ENCODE peak calls at places on chromosomes 16 and 17, in six cellular contexts. G is foreskin fibroblast; Q is thyroid gland; M is brain microvascular endothelial cell; L is AG09309; X is CD4-positive, alpha-beta T cell. H is an unnamed sample.

GRCh38 chr16:67719778-67720144 is 645 bp upstream of the GFOD2 start:
- DNase-seq in G (peak), Q (peak), M (peak), L (peak), X (no peak), H (peak)

GRCh38 chr17:77606865-77607210 is 351.7 kb upstream of the TNRC6C start:
- DNase-seq in G (no peak), Q (no peak), M (no peak), L (no peak), X (no peak), H (no peak)

GRCh38 chr16:49019081-49019633 is 262.5 kb downstream of the CBLN1 start:
- DNase-seq in G (peak), Q (peak), M (no peak), L (no peak), X (no peak), H (peak)

GRCh38 chr17:18319604-18320256 is 4.6 kb downstream of the SMCR8 start:
- DNase-seq in G (peak), Q (no peak), M (peak), L (peak), X (no peak), H (peak)

GRCh38 chr17:2058521-2059124 is 3.7 kb downstream of the HIC1 start:
- DNase-seq in G (peak), Q (peak), M (peak), L (no peak), X (peak), H (no peak)

GRCh38 chr17:1592751-1593629 is 30.4 kb upstream of the PITPNA start:
- DNase-seq in G (no peak), Q (no peak), M (no peak), L (no peak), X (no peak), H (no peak)

GRCh38 chr17:43734376-43734775 is 24.2 kb downstream of the SOST start:
- DNase-seq in G (peak), Q (no peak), M (peak), L (peak), X (no peak), H (peak)

GRCh38 chr17:17876959-17877547 is 40.3 kb upstream of the SREBF1 start:
- DNase-seq in G (peak), Q (peak), M (peak), L (no peak), X (no peak), H (peak)

GRCh38 chr17:39633570-39634183 is 3.3 kb upstream of the STARD3 start:
- DNase-seq in G (no peak), Q (no peak), M (no peak), L (no peak), X (no peak), H (no peak)

GRCh38 chr17:77217566-77217965 is 76.8 kb downstream of the SEC14L1 start:
- DNase-seq in G (no peak), Q (peak), M (no peak), L (no peak), X (no peak), H (no peak)

GRCh38 chr17:65466547-65466946 is 94.9 kb downstream of the AXIN2 start:
- DNase-seq in G (no peak), Q (no peak), M (no peak), L (no peak), X (no peak), H (no peak)

GRCh38 chr16:63922563-63922962 is 1199.3 kb downstream of the CDH11 start:
- DNase-seq in G (no peak), Q (no peak), M (no peak), L (no peak), X (no peak), H (peak)

GRCh38 chr16:50368410-50369132 is at the start of gene BRD7:
- DNase-seq in G (peak), Q (peak), M (peak), L (no peak), X (peak), H (peak)

GRCh38 chr17:64270885-64271284 is 7.8 kb upstream of the TEX2 start:
- DNase-seq in G (no peak), Q (no peak), M (no peak), L (no peak), X (no peak), H (no peak)

GRCh38 chr16:13242201-13242600 is 340.8 kb downstream of the SHISA9 start:
- DNase-seq in G (no peak), Q (no peak), M (no peak), L (no peak), X (no peak), H (no peak)

GRCh38 chr17:67575325-67575724 is 142.4 kb upstream of the NOL11 start:
- DNase-seq in G (no peak), Q (no peak), M (no peak), L (no peak), X (no peak), H (no peak)

GRCh38 chr16:24930440-24930839 is 84.7 kb downstream of the SLC5A11 start:
- DNase-seq in G (no peak), Q (no peak), M (no peak), L (no peak), X (no peak), H (no peak)

GRCh38 chr17:49842846-49843245 is 5.0 kb downstream of the TAC4 start:
- DNase-seq in G (no peak), Q (no peak), M (no peak), L (no peak), X (no peak), H (no peak)

GRCh38 chr16:964696-965395 is 5.9 kb downstream of the LMF1 start:
- DNase-seq in G (peak), Q (peak), M (no peak), L (peak), X (peak), H (no peak)

GRCh38 chr17:81512560-81512983 is at the start of gene ACTG1:
- DNase-seq in G (peak), Q (peak), M (peak), L (peak), X (peak), H (peak)

GRCh38 chr17:48816774-48817590 is at the start of gene TTLL6:
- DNase-seq in G (peak), Q (peak), M (peak), L (no peak), X (peak), H (peak)

GRCh38 chr17:39702901-39703893 is 3.3 kb downstream of the ERBB2 start:
- DNase-seq in G (peak), Q (peak), M (no peak), L (no peak), X (no peak), H (no peak)

GRCh38 chr17:80586464-80587228 is 42.0 kb downstream of the RPTOR start:
- DNase-seq in G (peak), Q (peak), M (peak), L (no peak), X (no peak), H (no peak)

GRCh38 chr17:9643611-9644010 is 1.7 kb upstream of the USP43 start:
- DNase-seq in G (no peak), Q (no peak), M (no peak), L (no peak), X (no peak), H (peak)

GRCh38 chr17:9644910-9645751 is at the start of gene USP43:
- DNase-seq in G (peak), Q (peak), M (no peak), L (no peak), X (no peak), H (peak)

GRCh38 chr17:9646556-9646905 is 1.2 kb downstream of the USP43 start:
- DNase-seq in G (no peak), Q (no peak), M (no peak), L (no peak), X (no peak), H (no peak)

GRCh38 chr17:9647014-9647413 is 1.7 kb downstream of the USP43 start:
- DNase-seq in G (no peak), Q (peak), M (no peak), L (no peak), X (no peak), H (no peak)

DNA sequence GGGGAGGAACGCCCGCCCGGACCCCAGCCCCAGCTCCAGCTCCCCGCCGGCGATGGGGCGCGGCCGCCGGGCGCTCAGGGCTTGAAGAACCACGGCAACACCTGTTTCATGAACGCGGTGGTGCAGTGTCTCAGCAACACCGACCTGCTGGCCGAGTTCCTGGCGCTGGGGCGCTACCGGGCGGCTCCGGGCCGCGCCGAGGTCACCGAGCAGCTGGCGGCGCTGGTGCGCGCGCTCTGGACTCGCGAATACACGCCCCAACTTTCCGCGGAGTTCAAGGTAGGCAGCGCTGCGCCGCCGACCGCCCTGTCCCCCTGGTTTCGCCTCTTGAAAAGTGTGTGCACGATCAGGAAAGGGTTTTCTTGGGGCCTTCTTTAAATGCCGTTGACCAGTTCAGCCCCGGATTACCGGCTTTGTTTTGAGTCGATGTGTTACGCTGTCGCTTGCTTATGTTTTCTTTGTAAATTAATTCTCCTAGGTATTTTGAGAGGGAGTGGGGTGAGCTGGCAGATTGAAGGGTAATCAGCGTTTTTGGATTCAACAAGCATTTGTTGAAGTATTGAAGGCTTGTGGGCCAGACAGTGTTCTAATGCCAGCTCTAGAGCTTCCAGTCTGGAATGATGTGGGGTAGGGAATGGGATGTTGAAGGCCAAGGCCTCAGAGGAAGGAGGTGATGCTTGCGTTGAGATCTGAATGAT is 690 bp downstream of the USP43 start:
- DNase-seq in G (peak), Q (peak), M (no peak), L (no peak), X (no peak), H (no peak)
- TF ChIP-seq CTCF in G (no peak), Q (no peak), M (no peak), L (no peak), X (no peak), H (no peak)

DNA sequence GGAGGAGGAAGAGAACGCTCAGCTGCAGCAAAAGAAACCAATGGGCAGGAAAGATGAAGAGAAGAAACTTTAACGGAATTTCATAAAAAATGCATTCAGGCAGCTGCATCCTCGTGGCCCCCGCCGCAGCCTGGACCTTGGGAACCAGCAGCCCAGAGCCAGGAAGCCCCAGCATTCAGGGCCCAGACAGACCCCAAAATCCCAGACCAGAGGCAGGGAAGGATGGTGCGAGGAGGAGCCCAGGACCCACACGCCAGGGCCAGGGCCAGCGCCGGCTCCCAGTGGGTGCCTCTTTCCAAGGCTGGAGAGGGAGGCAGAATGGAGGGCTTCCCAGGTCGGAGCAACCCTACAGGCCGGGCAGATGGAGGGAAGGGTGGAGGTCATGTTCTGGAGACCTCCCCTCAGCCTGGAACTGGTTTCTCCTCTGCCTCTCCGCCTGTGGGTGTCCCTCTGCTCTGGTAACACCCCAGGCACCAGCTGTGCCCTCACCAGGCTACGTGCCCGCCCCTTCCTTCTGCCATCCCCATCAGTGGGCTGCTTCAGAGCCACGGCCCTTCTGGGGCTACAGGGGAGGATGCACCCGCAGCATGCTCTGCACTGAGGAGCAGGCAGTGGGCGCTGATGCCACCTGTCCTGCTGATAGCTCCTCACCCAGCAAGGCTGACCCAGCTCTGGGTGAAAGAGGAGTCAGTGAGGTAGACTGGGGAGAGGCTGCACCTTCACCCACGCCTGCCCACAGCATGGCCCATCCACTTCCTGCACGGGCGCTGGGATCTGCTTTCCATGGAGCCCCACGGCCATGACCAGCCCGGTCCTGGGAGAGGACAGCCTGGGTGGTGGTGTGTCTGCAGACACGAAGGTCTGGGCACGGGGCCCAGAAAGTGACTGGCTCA is 1.2 kb upstream of the MIF4GD start:
- DNase-seq in G (peak), Q (no peak), M (no peak), L (no peak), X (no peak), H (peak)
- TF ChIP-seq CTCF in G (no peak), Q (no peak), M (no peak), L (no peak), X (no peak), H (no peak)

DNA sequence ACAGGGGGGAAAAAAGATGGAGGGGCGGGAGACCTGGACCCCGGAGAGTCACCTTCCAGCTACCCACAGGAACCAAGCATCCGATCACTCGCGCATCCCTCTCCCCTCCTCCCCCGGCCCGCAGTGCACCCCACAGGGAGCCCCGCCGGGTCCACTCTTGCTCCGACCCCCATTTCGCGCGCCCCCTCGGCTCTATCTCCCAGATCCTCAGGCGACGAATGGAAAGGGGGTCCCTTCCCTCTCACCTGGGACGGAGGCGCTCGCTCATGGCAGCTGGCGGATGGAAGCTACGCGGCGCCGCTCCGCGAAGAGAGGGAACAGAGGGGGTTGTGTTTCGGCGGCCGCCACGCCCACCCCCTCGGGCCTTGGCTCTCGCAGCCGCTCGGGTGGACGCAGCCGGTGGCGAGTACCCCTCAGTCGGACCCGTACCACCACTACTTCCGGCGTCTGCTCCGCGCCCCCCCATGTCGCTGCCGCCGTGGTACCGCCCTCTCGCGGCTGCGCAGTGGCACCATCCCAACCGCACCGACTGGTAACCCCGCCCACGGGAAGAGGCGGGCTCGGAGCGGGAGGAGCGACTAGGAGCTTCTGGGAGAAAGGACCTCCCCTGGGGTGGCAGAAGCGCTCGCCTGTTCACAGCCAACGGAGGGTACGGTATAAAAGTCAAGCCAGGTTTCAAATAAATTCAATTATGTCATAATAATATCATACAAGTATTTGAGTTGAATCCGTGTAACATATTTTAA is 29.7 kb downstream of the CPSF4L start:
- DNase-seq in G (peak), Q (peak), M (peak), L (peak), X (peak), H (peak)
- TF ChIP-seq CTCF in G (no peak), Q (no peak), M (peak), L (no peak), X (no peak), H (no peak)

GRCh38 chr17:35596530-35597233 is 9.6 kb downstream of the AP2B1 start:
- DNase-seq in G (no peak), Q (no peak), M (no peak), L (no peak), X (no peak), H (no peak)
- TF ChIP-seq CTCF in G (no peak), Q (no peak), M (peak), L (no peak), X (no peak), H (no peak)

DNA sequence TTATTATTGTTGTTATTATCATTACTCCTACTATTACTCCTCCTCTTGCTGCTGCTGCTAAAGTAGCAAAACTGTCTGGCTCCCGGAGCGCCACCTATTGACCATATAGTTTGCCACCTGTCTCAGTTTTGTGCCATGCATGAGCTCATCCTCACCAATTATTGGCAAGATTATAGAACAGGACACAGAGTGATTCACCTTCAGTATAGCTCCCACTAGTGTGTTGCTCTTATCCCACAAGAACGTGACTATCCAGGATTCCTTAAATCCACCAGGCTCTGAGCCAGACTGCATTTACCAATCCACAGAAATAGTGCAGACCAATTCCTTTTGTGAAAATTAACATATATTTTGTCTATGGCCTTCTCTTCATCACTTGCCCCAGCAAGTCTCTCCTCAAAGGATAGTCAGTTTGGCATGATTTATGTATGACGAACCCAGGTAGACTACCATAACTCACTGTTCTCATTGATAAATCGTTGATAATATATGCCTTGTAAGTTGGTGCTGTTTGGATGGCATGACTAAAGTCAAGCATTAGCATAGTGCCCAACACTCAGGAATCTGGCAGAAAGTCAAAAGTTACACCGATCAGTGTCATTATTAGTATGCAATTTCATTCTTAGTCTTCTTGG is 405.5 kb upstream of the HSBP1 start:
- DNase-seq in G (peak), Q (no peak), M (no peak), L (no peak), X (no peak), H (peak)
- TF ChIP-seq CTCF in G (peak), Q (no peak), M (peak), L (no peak), X (no peak), H (peak)

GRCh38 chr16:35596467-35596866 is 2137.1 kb downstream of the TP53TG3F start:
- DNase-seq in G (no peak), Q (no peak), M (no peak), L (no peak), X (no peak), H (no peak)

GRCh38 chr16:35602116-35602515 is 2142.7 kb downstream of the TP53TG3F start:
- DNase-seq in G (no peak), Q (no peak), M (no peak), L (no peak), X (no peak), H (no peak)

GRCh38 chr16:35598696-35599332 is 2139.4 kb downstream of the TP53TG3F start:
- DNase-seq in G (no peak), Q (no peak), M (no peak), L (no peak), X (no peak), H (no peak)

DNA sequence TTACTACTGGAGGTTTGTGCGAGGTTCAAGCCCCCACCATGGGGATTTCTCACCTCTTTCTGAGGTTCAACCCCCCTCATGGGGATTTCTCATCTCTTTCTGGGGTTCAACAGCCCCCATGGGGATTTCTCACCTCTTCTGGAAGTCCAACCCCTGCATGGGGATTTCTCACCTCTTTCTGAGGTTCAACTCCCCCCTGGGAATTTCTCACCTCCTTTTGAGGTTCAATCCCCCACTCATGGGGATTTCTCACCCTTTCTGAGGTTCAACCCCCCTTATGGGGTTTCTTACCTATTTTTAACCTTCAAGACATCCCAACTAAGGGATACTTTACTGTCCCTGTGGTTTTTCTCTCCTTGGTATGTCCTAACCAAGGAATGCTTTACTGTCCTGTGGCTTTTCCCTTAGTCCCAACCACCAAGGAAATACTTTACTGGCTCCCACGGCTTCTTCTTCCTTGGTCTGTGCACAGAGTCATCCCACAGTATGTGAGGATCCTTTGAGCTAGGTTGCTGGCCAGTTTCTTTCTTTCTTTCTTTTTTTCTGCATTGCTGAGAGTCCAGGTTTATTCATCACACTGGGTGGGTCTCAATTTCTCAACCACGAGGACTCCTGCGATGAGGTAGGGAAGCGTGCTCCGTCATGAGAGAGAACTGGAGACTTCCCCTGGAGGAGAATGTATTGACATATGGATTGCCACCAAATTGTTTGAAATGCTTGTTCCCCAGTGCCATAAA is 2140.2 kb downstream of the TP53TG3F start:
- DNase-seq in G (no peak), Q (no peak), M (no peak), L (no peak), X (no peak), H (no peak)
- TF ChIP-seq CTCF in G (no peak), Q (no peak), M (no peak), L (no peak), X (no peak), H (no peak)

GRCh38 chr16:23678430-23679273 is at the start of gene PLK1:
- DNase-seq in G (peak), Q (peak), M (peak), L (no peak), X (peak), H (peak)
- TF ChIP-seq CTCF in G (peak), Q (no peak), M (peak), L (peak), X (no peak), H (peak)